ENCODE peak calls at places on chromosomes 7 and 10, in six cellular contexts. Z, G, C, X, Q and R are unnamed samples.

GRCh38 chr10:14056545-14057332 is 274.0 kb downstream of the FRMD4A start:
- DNase-seq in Z (no peak), G (peak), C (no peak), X (peak), Q (peak), R (no peak)

GRCh38 chr10:79116801-79117723 is 48.3 kb downstream of the ZMIZ1 start:
- DNase-seq in Z (peak), G (peak), C (no peak), X (peak), Q (no peak), R (no peak)

GRCh38 chr10:59098387-59098786 is 78.1 kb upstream of the PHYHIPL start:
- DNase-seq in Z (no peak), G (peak), C (no peak), X (peak), Q (no peak), R (no peak)

GRCh38 chr10:110206988-110207804 is at the start of gene MXI1:
- DNase-seq in Z (peak), G (peak), C (peak), X (peak), Q (peak), R (peak)

GRCh38 chr10:26857991-26858706 is 2.6 kb downstream of the ABI1 start:
- DNase-seq in Z (peak), G (peak), C (no peak), X (peak), Q (no peak), R (peak)

GRCh38 chr7:48101880-48102448 is 12.9 kb downstream of the UPP1 start:
- DNase-seq in Z (no peak), G (no peak), C (no peak), X (no peak), Q (no peak), R (peak)

GRCh38 chr7:81430150-81430549 is 339.7 kb downstream of the HGF start:
- DNase-seq in Z (no peak), G (peak), C (no peak), X (peak), Q (no peak), R (no peak)

GRCh38 chr10:23075672-23076071 is 19.7 kb upstream of the MSRB2 start:
- DNase-seq in Z (no peak), G (peak), C (no peak), X (no peak), Q (no peak), R (no peak)

GRCh38 chr7:105896407-105896842 is 20.0 kb upstream of the ATXN7L1 start:
- DNase-seq in Z (no peak), G (no peak), C (no peak), X (no peak), Q (no peak), R (no peak)

GRCh38 chr7:79317728-79318127 is 135.7 kb downstream of the MAGI2 start:
- DNase-seq in Z (peak), G (peak), C (peak), X (peak), Q (peak), R (peak)

GRCh38 chr7:46544396-46545008 is 623.4 kb upstream of the IGFBP3 start:
- DNase-seq in Z (peak), G (peak), C (no peak), X (peak), Q (peak), R (no peak)

GRCh38 chr10:88080213-88080612 is 216.8 kb downstream of the PTEN start:
- DNase-seq in Z (no peak), G (peak), C (no peak), X (peak), Q (no peak), R (no peak)

GRCh38 chr7:70301673-70302072 is 703.4 kb downstream of the AUTS2 start:
- DNase-seq in Z (no peak), G (no peak), C (no peak), X (no peak), Q (no peak), R (peak)

GRCh38 chr10:103695584-103696005 is 159.8 kb downstream of the SH3PXD2A start:
- DNase-seq in Z (no peak), G (peak), C (no peak), X (peak), Q (no peak), R (peak)

DNA sequence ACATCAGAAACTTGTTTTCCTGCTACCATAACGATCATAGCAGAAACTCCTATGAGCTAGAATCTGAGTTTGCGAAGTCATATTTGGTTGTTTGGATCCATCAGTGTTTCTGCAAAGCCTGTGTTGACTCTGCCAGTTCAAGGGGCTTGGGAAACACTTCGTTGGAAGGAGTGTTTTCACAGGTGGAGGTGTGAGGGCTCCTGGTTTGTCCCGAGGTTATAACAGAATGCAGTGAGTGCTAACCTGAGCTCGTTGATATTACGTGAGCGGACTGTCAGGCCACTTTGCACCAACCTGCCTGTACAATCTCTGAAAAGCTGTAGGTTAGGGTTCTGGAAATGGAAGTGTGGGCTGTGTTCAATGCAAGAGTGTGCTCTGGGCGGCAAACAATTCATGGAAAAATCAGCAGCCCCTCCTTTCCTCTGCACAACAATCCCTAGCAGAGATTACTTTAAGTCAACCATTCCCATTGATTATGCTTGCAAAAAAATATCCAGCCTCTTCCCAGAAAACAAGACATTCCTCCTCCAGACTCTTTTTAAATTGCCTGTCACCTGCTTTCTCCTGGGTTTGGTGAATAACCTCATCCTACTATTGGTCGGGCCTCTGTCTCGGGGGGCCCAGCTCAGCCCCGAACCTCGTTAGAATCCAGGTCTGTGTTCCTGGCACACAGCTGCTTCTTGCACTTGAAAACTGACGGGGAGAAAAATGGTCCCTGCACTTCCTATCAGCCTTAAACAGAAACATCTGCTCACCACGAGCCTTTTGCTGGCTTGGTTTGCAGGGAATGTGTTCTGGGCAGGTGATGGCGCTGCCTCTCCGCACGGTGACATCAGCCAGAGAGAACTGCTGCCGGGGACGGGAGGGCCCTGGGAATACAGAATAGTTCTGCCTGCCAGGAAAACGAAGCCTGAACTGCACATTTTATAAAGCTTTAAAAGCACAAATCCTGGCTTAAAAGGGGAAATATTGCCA is 622.2 kb downstream of the TYW1 start:
- DNase-seq in Z (no peak), G (no peak), C (no peak), X (no peak), Q (no peak), R (no peak)
- TF ChIP-seq CTCF in Z (no peak), G (no peak), C (no peak), X (no peak), Q (no peak), R (no peak)

DNA sequence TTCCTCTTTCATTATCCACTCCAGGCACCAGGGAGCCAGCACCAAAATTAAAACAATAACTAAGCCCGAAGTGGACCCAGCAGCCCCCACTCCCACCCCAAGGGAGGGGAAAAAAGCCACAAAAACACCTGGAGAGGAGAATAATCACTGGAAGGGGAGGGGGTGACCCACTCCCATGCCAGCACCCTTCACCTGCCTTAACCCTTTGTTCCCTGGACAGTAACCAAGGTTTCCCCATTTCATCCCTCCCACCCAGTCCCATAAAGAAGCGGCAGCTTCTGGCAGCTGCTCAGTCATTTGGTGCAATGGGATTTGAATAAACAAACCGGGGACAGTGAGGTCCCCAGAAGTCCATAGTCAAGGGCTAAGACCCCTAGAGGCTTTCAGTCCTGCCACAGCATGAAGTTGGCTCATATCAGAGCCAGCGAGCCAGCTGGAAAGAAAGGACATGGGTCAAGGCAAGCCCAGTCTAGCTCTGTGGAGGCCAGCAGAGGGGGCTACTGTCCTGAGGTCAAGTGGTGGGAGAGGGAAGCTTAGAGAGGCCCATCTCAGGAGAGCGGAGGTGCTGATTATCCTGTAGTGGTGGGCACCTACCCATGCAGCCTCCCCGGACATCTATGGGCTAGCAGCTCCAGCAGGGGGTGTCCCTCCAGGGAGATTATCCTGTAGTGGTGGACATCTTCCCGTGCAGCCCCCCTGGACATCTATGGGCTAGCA is 58.8 kb upstream of the LBX1 start:
- DNase-seq in Z (no peak), G (peak), C (peak), X (peak), Q (no peak), R (peak)
- TF ChIP-seq CTCF in Z (no peak), G (peak), C (no peak), X (peak), Q (peak), R (peak)

DNA sequence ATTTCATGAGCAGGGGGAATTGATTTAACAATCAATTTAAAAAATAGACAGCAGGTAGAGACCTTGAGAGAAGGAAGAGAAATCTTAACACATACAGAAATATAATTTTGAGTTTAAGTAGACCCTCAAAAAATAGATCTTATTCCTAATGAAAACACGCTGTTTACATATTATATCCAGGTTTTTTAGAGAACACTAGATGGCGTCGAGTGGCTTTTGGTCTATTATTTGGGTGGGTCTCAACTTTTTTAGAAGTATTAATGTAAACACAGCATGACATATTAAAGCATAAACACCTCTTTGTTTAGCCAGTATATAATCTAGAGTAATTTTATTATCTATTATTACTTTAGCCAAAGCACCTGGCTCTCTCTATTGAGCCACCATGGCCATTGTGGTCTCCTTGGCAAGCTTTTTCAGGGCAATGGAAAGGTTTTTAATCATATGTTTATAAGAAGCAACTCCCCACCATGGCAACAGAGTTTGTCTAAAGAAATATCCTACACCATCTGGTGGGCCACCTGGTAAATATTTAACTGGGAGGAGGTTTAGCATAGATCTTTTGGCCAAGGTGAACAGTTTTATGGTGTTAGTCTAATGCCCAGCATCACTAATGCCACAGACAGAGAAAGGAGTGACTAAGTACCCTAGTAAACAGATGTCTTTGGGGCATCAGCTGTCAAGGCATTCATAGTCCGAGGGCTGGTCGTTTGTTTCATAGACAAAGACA is 59.7 kb upstream of the PRSS1 start:
- DNase-seq in Z (no peak), G (no peak), C (no peak), X (peak), Q (no peak), R (peak)
- TF ChIP-seq CTCF in Z (no peak), G (peak), C (peak), X (no peak), Q (peak), R (peak)

DNA sequence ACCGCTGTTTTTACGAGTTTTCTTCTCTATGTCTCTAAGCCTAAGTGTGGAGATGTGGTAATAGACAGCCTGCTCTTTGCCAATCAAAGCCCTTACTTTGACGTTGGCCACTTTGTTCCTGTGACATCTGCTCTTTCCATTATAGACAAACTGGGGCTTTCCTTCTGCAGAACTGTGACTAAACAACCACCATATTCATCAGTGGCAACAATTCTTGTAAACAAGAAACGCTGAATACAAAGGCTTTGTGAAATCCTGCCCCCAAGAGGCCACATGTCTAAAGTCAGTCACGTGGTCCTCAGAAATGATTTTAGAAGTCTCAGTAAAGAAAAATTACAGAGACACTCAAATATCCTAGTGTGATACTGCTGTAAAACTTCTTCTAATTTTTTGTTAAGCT is 59.6 kb upstream of the CAPZA2 start:
- DNase-seq in Z (peak), G (peak), C (peak), X (peak), Q (peak), R (peak)
- TF ChIP-seq CTCF in Z (peak), G (peak), C (peak), X (peak), Q (peak), R (peak)

DNA sequence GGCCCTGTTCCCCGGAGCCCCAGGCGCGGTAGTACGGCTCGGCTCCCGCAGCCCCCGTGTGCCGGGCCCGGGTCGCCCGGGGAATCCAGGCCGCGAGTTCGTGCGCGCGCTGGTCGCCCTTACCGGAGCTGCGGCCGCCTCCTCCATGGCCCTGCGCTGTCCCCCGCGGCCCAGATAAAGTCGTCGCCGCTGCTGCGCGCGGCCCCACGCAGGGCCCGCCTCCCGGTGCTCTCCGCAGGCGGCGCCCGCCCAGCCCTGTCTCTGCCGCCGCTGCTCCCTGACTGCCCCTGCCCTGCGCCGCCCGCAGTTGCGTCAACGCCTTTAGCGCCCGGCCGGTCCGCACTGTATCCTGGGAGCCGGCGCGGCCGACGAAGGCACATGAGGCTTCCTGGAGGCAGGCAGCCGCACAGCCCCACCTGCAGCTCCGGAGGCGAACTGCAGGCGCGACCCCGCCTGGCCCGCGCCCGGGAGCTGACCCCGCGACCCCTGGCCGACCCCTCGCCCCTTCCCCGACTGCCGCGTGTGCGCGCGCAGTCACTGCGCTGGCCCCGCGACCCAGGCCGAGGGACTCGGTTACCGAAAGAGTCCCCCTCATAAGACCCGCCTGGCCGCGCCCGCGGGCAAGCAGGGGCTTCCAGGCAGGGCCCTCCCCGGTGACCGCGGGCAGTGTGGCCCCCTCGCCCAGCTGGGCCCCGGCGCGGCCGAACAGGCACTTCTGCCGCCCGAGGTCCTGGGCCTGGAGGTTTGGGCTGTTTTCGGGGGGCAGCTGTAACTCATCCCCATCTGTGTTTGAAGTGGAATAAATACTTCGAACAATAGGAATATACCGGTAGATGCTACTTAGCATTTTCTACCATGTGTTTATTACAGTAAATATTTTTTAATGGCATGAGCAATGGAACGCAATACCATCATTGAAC is 127.1 kb upstream of the ZNF746 start:
- DNase-seq in Z (peak), G (peak), C (peak), X (peak), Q (peak), R (peak)
- TF ChIP-seq CTCF in Z (peak), G (peak), C (peak), X (peak), Q (peak), R (peak)

DNA sequence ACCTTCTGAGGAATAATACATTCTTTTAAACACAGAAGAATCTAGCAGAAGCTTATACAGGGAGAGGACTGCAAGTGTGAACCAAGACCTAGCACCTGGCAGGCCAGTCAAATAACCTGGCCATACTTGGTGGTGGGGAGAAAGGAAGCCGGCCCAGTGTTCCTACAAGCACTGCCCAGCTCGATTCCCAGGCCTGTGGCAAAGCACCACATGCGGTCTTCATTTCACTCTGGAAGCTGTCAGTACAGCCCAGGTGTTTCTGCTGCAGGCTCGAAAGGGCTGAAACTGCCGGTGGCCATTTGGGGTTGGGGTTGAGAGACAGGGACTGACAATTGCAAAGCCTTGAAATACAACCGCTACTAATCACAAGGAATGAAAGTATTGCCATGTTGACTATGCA is 50.8 kb upstream of the EGFR start:
- DNase-seq in Z (no peak), G (no peak), C (no peak), X (no peak), Q (no peak), R (no peak)
- TF ChIP-seq CTCF in Z (no peak), G (no peak), C (no peak), X (no peak), Q (no peak), R (no peak)

GRCh38 chr7:157397751-157398691 is 61.2 kb downstream of the DNAJB6 start:
- DNase-seq in Z (peak), G (peak), C (peak), X (peak), Q (no peak), R (peak)
- TF ChIP-seq CTCF in Z (peak), G (peak), C (peak), X (peak), Q (peak), R (peak)

DNA sequence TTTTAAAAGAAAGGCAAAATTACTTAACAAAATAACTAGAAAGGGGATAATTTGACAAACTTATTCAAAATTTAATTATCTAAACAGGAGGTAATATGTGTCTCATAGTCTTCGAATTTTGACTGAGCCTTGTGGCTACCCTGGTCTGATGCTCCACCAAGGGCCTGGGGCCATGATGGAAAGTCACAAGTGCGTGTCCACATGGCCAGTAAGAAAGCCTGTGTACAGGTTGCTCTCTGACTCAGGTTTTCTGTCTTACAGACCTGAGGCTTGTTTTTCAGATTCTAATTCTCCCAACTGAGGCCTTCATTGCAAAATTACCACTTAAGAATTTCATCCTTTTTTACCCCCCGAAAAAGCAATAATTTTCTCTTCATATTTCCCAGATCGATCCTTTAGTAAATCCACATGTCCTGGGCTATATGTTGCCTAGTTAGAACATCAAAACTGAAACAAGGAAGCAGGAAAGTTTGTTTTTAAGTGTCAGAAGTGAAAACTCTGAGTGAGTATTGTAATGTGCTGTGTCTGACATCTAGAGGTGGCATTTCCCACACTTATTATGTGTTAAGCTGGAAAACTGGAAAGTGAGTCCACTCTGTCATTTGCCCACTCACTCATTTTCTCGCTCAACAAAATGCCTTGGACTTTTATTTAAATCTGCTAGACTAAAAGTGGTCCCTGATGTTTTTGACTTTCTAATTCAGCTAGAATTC is 10.0 kb downstream of the CYP3A43 start:
- DNase-seq in Z (peak), G (peak), C (no peak), X (peak), Q (peak), R (peak)
- TF ChIP-seq CTCF in Z (peak), G (no peak), C (peak), X (no peak), Q (peak), R (no peak)

GRCh38 chr7:24801910-24802699 is 44.8 kb upstream of the GSDME start:
- DNase-seq in Z (no peak), G (no peak), C (no peak), X (no peak), Q (no peak), R (no peak)
- TF ChIP-seq CTCF in Z (no peak), G (no peak), C (no peak), X (no peak), Q (no peak), R (no peak)